ENCODE peak calls at places on chromosomes 5 and 9, in ten cellular contexts. N, W, T, E, B, D, Z, S, X and I are unnamed samples.

GRCh38 chr5:160324885-160325284 is 12.5 kb upstream of the CCNJL start:
- DNase-seq in N (no peak), W (no peak), T (no peak), E (no peak), B (no peak), D (no peak), Z (no peak), S (no peak), X (no peak), I (no peak)

GRCh38 chr9:69577123-69577522 is 95.0 kb downstream of the APBA1 start:
- DNase-seq in N (no peak), W (no peak), T (no peak), E (no peak), B (no peak), D (no peak), Z (no peak), S (no peak), X (no peak), I (no peak)

GRCh38 chr5:174972291-174972690 is 247.9 kb downstream of the MSX2 start:
- DNase-seq in N (no peak), W (no peak), T (peak), E (no peak), B (no peak), D (no peak), Z (no peak), S (no peak), X (no peak), I (no peak)

GRCh38 chr5:173919443-173919842 is 31.3 kb downstream of the CPEB4 start:
- DNase-seq in N (no peak), W (no peak), T (no peak), E (no peak), B (no peak), D (no peak), Z (no peak), S (no peak), X (no peak), I (no peak)

GRCh38 chr5:115894342-115894741 is 52.6 kb downstream of the AP3S1 start:
- DNase-seq in N (no peak), W (no peak), T (no peak), E (no peak), B (no peak), D (no peak), Z (no peak), S (no peak), X (no peak), I (no peak)

GRCh38 chr9:129178579-129178909 is 483 bp upstream of the IER5L start:
- DNase-seq in N (no peak), W (no peak), T (no peak), E (no peak), B (no peak), D (no peak), Z (no peak), S (peak), X (no peak), I (no peak)

GRCh38 chr9:121652838-121653231 is 1.4 kb downstream of the DAB2IP start:
- DNase-seq in N (no peak), W (no peak), T (no peak), E (no peak), B (no peak), D (no peak), Z (no peak), S (no peak), X (no peak), I (no peak)

GRCh38 chr5:134438268-134438622 is 26.6 kb upstream of the CDKN2AIPNL start:
- DNase-seq in N (no peak), W (no peak), T (no peak), E (no peak), B (no peak), D (no peak), Z (peak), S (no peak), X (no peak), I (no peak)

GRCh38 chr5:176596689-176597416 is 13.1 kb downstream of the GPRIN1 start:
- DNase-seq in N (peak), W (peak), T (peak), E (no peak), B (peak), D (no peak), Z (no peak), S (no peak), X (peak), I (no peak)

GRCh38 chr9:127809002-127809561 is 6.4 kb downstream of the FPGS start:
- DNase-seq in N (no peak), W (no peak), T (no peak), E (no peak), B (no peak), D (no peak), Z (no peak), S (no peak), X (no peak), I (no peak)

GRCh38 chr5:116358911-116359418 is 215.7 kb downstream of the SEMA6A start:
- DNase-seq in N (no peak), W (no peak), T (no peak), E (no peak), B (no peak), D (no peak), Z (no peak), S (no peak), X (no peak), I (no peak)

GRCh38 chr5:16454686-16455085 is 10.9 kb downstream of the ZNF622 start:
- DNase-seq in N (no peak), W (no peak), T (no peak), E (no peak), B (no peak), D (no peak), Z (no peak), S (no peak), X (no peak), I (no peak)

GRCh38 chr5:132253008-132253441 is 4.5 kb upstream of the PDLIM4 start:
- DNase-seq in N (no peak), W (no peak), T (no peak), E (peak), B (no peak), D (no peak), Z (no peak), S (peak), X (no peak), I (no peak)

GRCh38 chr5:72234265-72234700 is 85.8 kb downstream of the MRPS27 start:
- DNase-seq in N (peak), W (peak), T (no peak), E (no peak), B (no peak), D (no peak), Z (peak), S (no peak), X (peak), I (no peak)

GRCh38 chr5:173973614-173973969 is 15.4 kb upstream of the C5orf47 start:
- DNase-seq in N (no peak), W (no peak), T (peak), E (no peak), B (peak), D (no peak), Z (no peak), S (no peak), X (no peak), I (no peak)

GRCh38 chr5:143471041-143471509 is 67.6 kb upstream of the NR3C1 start:
- DNase-seq in N (no peak), W (no peak), T (no peak), E (no peak), B (no peak), D (no peak), Z (peak), S (peak), X (no peak), I (no peak)

GRCh38 chr5:73619606-73620334 is 6.2 kb upstream of the ARHGEF28 start:
- DNase-seq in N (no peak), W (no peak), T (no peak), E (no peak), B (no peak), D (no peak), Z (no peak), S (no peak), X (no peak), I (no peak)

GRCh38 chr9:120925535-120926396 is 830 bp downstream of the TRAF1 start:
- DNase-seq in N (peak), W (peak), T (no peak), E (no peak), B (no peak), D (peak), Z (peak), S (peak), X (peak), I (peak)

GRCh38 chr5:134029156-134029555 is 24.4 kb upstream of the VDAC1 start:
- DNase-seq in N (no peak), W (no peak), T (no peak), E (no peak), B (no peak), D (no peak), Z (peak), S (no peak), X (no peak), I (no peak)